ENCODE peak calls at places on chromosomes 3 and 15, in five cellular contexts. Z, U, D, C and R are unnamed samples.

GRCh38 chr15:91970142-91970541 is 116.6 kb downstream of the SLCO3A1 start:
- DNase-seq in Z (no peak), U (no peak), D (no peak), C (no peak), R (no peak)

GRCh38 chr15:42750306-42750705 is 13.4 kb upstream of the CDAN1 start:
- DNase-seq in Z (no peak), U (no peak), D (no peak), C (no peak), R (no peak)

GRCh38 chr3:158617982-158618875 is 26.1 kb upstream of the GFM1 start:
- DNase-seq in Z (no peak), U (no peak), D (no peak), C (no peak), R (no peak)

GRCh38 chr3:35438101-35438500 is 201.2 kb upstream of the ARPP21 start:
- DNase-seq in Z (no peak), U (peak), D (no peak), C (no peak), R (no peak)

GRCh38 chr3:192825191-192825590 is 92.5 kb downstream of the MB21D2 start:
- DNase-seq in Z (no peak), U (no peak), D (no peak), C (no peak), R (no peak)

GRCh38 chr15:51931638-51932037 is 39.9 kb downstream of the LEO1 start:
- DNase-seq in Z (no peak), U (peak), D (no peak), C (no peak), R (no peak)

GRCh38 chr3:66138336-66139234 is 82.2 kb upstream of the SLC25A26 start:
- DNase-seq in Z (peak), U (peak), D (peak), C (no peak), R (peak)

GRCh38 chr15:58046467-58046866 is 19.0 kb downstream of the ALDH1A2 start:
- DNase-seq in Z (no peak), U (no peak), D (no peak), C (no peak), R (no peak)

GRCh38 chr3:54356299-54357037 is 234.1 kb downstream of the CACNA2D3 start:
- DNase-seq in Z (peak), U (no peak), D (no peak), C (no peak), R (no peak)

GRCh38 chr3:133475245-133476010 is 75.6 kb downstream of the BFSP2 start:
- DNase-seq in Z (no peak), U (no peak), D (no peak), C (no peak), R (no peak)

GRCh38 chr3:146085678-146086077 is 75.3 kb downstream of the PLOD2 start:
- DNase-seq in Z (no peak), U (no peak), D (no peak), C (no peak), R (no peak)

GRCh38 chr15:83356516-83357399 is 72.3 kb upstream of the BNC1 start:
- DNase-seq in Z (no peak), U (peak), D (no peak), C (no peak), R (no peak)

GRCh38 chr3:15451468-15452113 is 24.2 kb downstream of the EAF1 start:
- DNase-seq in Z (no peak), U (no peak), D (no peak), C (no peak), R (no peak)

GRCh38 chr3:56769125-56769709 is 32.5 kb downstream of the ARHGEF3 start:
- DNase-seq in Z (no peak), U (no peak), D (no peak), C (no peak), R (peak)

GRCh38 chr3:187616307-187616939 is 53.8 kb downstream of the SST start:
- DNase-seq in Z (peak), U (peak), D (peak), C (peak), R (peak)

GRCh38 chr3:151926956-151927355 is 53.5 kb downstream of the SUCNR1 start:
- DNase-seq in Z (no peak), U (peak), D (no peak), C (no peak), R (no peak)

GRCh38 chr3:72158639-72159005 is 373.7 kb upstream of the PROK2 start:
- DNase-seq in Z (no peak), U (no peak), D (peak), C (no peak), R (no peak)

GRCh38 chr3:89533320-89533719 is 425.9 kb downstream of the EPHA3 start:
- DNase-seq in Z (no peak), U (no peak), D (no peak), C (no peak), R (no peak)

GRCh38 chr3:111210866-111211564 is 139.4 kb downstream of the NECTIN3 start:
- DNase-seq in Z (no peak), U (no peak), D (no peak), C (no peak), R (no peak)

GRCh38 chr15:90881181-90881977 is 2.9 kb upstream of the FES start:
- DNase-seq in Z (no peak), U (no peak), D (no peak), C (no peak), R (no peak)

GRCh38 chr3:117035785-117036184 is 326.2 kb downstream of the TUSC7 start:
- DNase-seq in Z (peak), U (no peak), D (peak), C (no peak), R (peak)

GRCh38 chr15:54884312-54884711 is 312.4 kb downstream of the RSL24D1 start:
- DNase-seq in Z (no peak), U (no peak), D (no peak), C (no peak), R (no peak)

GRCh38 chr3:126132751-126133511 is 47.5 kb downstream of the ALDH1L1 start:
- DNase-seq in Z (peak), U (peak), D (peak), C (peak), R (no peak)

GRCh38 chr15:99475754-99476412 is 89.9 kb upstream of the MEF2A start:
- DNase-seq in Z (no peak), U (no peak), D (no peak), C (no peak), R (no peak)

GRCh38 chr15:59002418-59002859 is 15.0 kb downstream of the RNF111 start:
- DNase-seq in Z (no peak), U (no peak), D (no peak), C (no peak), R (no peak)

GRCh38 chr3:102599819-102600576 is 165.2 kb downstream of the ZPLD1 start:
- DNase-seq in Z (no peak), U (no peak), D (no peak), C (no peak), R (no peak)

GRCh38 chr3:184332370-184333090 is 4.9 kb upstream of the FAM131A start:
- DNase-seq in Z (no peak), U (peak), D (no peak), C (no peak), R (no peak)

GRCh38 chr15:101495334-101496197 is 6.1 kb upstream of the PCSK6 start:
- DNase-seq in Z (no peak), U (no peak), D (no peak), C (no peak), R (no peak)

GRCh38 chr15:73298522-73298921 is 70.2 kb downstream of the HCN4 start:
- DNase-seq in Z (no peak), U (no peak), D (no peak), C (no peak), R (no peak)

DNA sequence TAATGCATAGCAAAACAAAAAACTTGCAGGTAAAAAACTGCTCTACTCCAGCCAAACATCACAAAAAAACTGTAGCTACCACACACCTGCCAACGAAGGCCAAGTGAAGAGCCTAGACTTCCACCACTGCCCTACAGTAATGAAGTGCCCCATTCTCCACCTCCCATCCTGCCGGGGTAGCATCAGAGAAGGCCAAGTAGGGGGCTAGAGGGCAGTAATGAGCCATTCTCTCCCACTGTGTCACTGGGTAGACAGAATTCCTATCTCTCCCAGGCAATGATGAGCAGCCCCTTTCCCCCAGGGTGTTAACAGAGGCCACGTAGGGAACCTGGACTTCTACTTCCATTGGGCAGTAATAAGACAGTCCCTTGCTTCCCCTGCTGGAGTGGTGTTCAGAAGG is 9.5 kb downstream of the SEC22C start:
- DNase-seq in Z (no peak), U (peak), D (peak), C (no peak), R (peak)
- TF ChIP-seq CTCF in Z (peak), U (peak), D (peak), C (no peak), R (peak)

GRCh38 chr15:34986326-34987181 is 1.5 kb downstream of the ZNF770 start:
- DNase-seq in Z (no peak), U (peak), D (peak), C (no peak), R (no peak)

GRCh38 chr15:34984884-34985630 is 3.0 kb downstream of the ZNF770 start:
- DNase-seq in Z (peak), U (peak), D (no peak), C (no peak), R (no peak)

GRCh38 chr15:34987623-34987981 is 485 bp downstream of the ZNF770 start:
- DNase-seq in Z (peak), U (no peak), D (peak), C (no peak), R (peak)

GRCh38 chr15:34987182-34987488 is 952 bp downstream of the ZNF770 start:
- DNase-seq in Z (no peak), U (peak), D (no peak), C (no peak), R (no peak)

GRCh38 chr15:34987982-34988873 is at the start of gene ZNF770:
- DNase-seq in Z (peak), U (peak), D (peak), C (peak), R (peak)
- TF ChIP-seq CTCF in Z (peak), U (no peak), D (no peak), C (no peak), R (no peak)

GRCh38 chr3:4588410-4588809 is 95.3 kb downstream of the ITPR1 start:
- DNase-seq in Z (peak), U (peak), D (no peak), C (no peak), R (no peak)

GRCh38 chr3:4586381-4586780 is 93.2 kb downstream of the ITPR1 start:
- DNase-seq in Z (peak), U (no peak), D (no peak), C (no peak), R (no peak)

GRCh38 chr3:4587061-4587837 is 94.1 kb downstream of the ITPR1 start:
- DNase-seq in Z (no peak), U (no peak), D (no peak), C (no peak), R (no peak)

GRCh38 chr3:4587838-4588105 is 94.6 kb downstream of the ITPR1 start:
- DNase-seq in Z (no peak), U (no peak), D (no peak), C (no peak), R (no peak)

GRCh38 chr3:4589475-4590111 is 96.4 kb downstream of the ITPR1 start:
- DNase-seq in Z (no peak), U (no peak), D (no peak), C (no peak), R (no peak)
- TF ChIP-seq CTCF in Z (no peak), U (no peak), D (no peak), C (no peak), R (no peak)

GRCh38 chr15:81785181-81785580 is 260.6 kb downstream of the MEX3B start:
- DNase-seq in Z (no peak), U (no peak), D (no peak), C (no peak), R (no peak)

GRCh38 chr15:81783586-81783985 is 262.2 kb downstream of the MEX3B start:
- DNase-seq in Z (no peak), U (no peak), D (no peak), C (no peak), R (no peak)

GRCh38 chr15:81786776-81787175 is 259.0 kb downstream of the MEX3B start:
- DNase-seq in Z (no peak), U (no peak), D (no peak), C (no peak), R (no peak)

GRCh38 chr15:81784751-81785150 is 261.1 kb downstream of the MEX3B start:
- DNase-seq in Z (no peak), U (no peak), D (no peak), C (no peak), R (no peak)

DNA sequence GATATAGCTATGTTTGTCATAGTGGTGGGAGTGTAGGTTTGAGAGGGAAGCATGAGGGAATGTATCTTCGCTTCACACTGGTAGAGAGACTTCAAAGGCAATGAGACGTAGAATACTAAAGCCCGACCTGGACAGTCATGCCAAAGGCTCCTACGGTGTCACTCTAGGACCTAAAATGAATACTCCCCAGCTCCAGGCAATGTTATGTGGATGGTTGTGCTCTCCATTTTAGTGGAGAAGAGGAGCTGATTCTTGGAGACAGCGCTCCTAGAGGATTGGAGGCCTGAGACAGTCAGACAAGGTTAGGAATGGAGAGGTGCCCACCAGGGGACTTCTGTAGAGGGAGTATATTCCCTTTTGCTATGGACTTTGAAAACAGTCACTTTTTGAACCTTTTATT is 260.1 kb downstream of the MEX3B start:
- DNase-seq in Z (no peak), U (no peak), D (no peak), C (no peak), R (no peak)
- TF ChIP-seq CTCF in Z (no peak), U (no peak), D (no peak), C (no peak), R (no peak)

DNA sequence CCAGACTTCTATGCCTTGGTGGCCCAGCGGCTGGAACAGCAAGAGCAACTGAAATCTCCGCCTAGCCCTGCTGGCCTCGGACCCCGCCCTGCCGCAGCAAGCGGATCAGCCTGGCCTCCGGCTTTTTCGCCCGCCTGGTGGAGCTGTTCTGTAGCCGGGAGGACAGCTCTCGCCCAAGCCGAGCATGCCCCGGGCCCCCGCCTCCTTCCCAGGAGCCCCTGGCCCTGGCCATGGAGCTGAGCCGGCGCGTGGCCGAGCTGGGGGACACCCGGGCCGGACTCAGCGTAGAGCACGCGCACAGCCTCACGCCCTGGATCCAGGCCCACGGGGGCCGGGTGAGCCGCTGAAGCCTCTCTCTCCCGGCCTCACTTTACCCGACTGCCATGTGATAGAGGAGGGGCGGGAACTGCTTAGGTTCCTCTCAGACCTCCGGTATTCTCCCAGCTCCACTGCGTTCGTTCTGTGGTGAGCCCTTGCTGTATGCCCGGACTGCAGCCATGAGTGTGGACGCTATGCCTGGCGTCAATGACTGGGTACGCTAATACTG is 24.1 kb upstream of the MRPL3 start:
- DNase-seq in Z (peak), U (peak), D (peak), C (peak), R (peak)
- TF ChIP-seq CTCF in Z (peak), U (peak), D (peak), C (no peak), R (no peak)